ENCODE peak calls at places on chromosomes 13 and 19, in four cellular contexts. J is GM12878, B is HepG2, Y is K562. N is an unnamed sample.

GRCh38 chr13:87810391-87810801 is 139.2 kb downstream of the SLITRK5 start:
- DNase-seq in J (no peak), B (peak; percentile 18), Y (no peak), N (peak; percentile 49)

GRCh38 chr19:43439183-43440063 is 24.7 kb downstream of the TEX101 start:
- DNase-seq in J (no peak), B (peak; percentile 18), Y (no peak), N (no peak)

GRCh38 chr19:46371371-46371901 is 24.5 kb downstream of the PPP5C start:
- DNase-seq in J (no peak), B (no peak), Y (no peak), N (no peak)

GRCh38 chr13:25406377-25406776 is 34.6 kb downstream of the ATP8A2 start:
- DNase-seq in J (no peak), B (peak; percentile 13), Y (peak; percentile 38), N (peak; percentile 13)

GRCh38 chr19:29645911-29646310 is 19.4 kb upstream of the PLEKHF1 start:
- DNase-seq in J (no peak), B (peak; percentile 27), Y (peak; percentile 52), N (no peak)

GRCh38 chr19:50414850-50415660 is 3.7 kb upstream of the SPIB start:
- DNase-seq in J (no peak), B (peak; percentile 33), Y (peak; percentile 92), N (peak; percentile 95)

GRCh38 chr19:11401808-11402543 is 17.1 kb downstream of the RGL3 start:
- DNase-seq in J (no peak), B (no peak), Y (no peak), N (no peak)

GRCh38 chr19:18009412-18010066 is 1.6 kb downstream of the ARRDC2 start:
- DNase-seq in J (no peak), B (peak; percentile 64), Y (no peak), N (no peak)

GRCh38 chr19:39154626-39155100 is 29.1 kb downstream of the PAK4 start:
- DNase-seq in J (no peak), B (no peak), Y (peak; percentile 77), N (peak; percentile 56)

GRCh38 chr19:39705578-39706188 is 1.4 kb downstream of the LGALS14 start:
- DNase-seq in J (no peak), B (no peak), Y (no peak), N (no peak)

GRCh38 chr19:49555600-49556411 is 24.6 kb downstream of the NOSIP start:
- DNase-seq in J (no peak), B (no peak), Y (peak; percentile 86), N (peak; percentile 95)

GRCh38 chr13:42039946-42040729 is 8.3 kb upstream of the DGKH start:
- DNase-seq in J (peak; percentile 25), B (no peak), Y (peak; percentile 83), N (peak; percentile 73)

GRCh38 chr19:36032251-36033104 is at the start of gene CLIP3:
- DNase-seq in J (no peak), B (no peak), Y (no peak), N (peak; percentile 81)

GRCh38 chr13:111620586-111620985 is 300.1 kb downstream of the TEX29 start:
- DNase-seq in J (no peak), B (no peak), Y (no peak), N (no peak)

GRCh38 chr19:53621885-53622710 is 9.7 kb upstream of the DPRX start:
- DNase-seq in J (no peak), B (peak; percentile 56), Y (no peak), N (no peak)

GRCh38 chr13:113842336-113843062 is 21.4 kb downstream of the GAS6 start:
- DNase-seq in J (no peak), B (no peak), Y (no peak), N (no peak)

GRCh38 chr13:106530907-106531520 is 4.4 kb downstream of the EFNB2 start:
- DNase-seq in J (no peak), B (no peak), Y (no peak), N (no peak)

GRCh38 chr19:32675720-32676185 is at the start of gene RGS9BP:
- DNase-seq in J (no peak), B (peak; percentile 36), Y (peak; percentile 71), N (peak; percentile 65)

GRCh38 chr19:17448190-17448967 is at the start of gene TMEM221:
- DNase-seq in J (no peak), B (no peak), Y (peak; percentile 65), N (peak; percentile 78)

GRCh38 chr13:31015207-31015606 is 82.8 kb downstream of the TEX26 start:
- DNase-seq in J (no peak), B (no peak), Y (no peak), N (no peak)

GRCh38 chr19:13841339-13842293 is 35.3 kb upstream of the NANOS3 start:
- DNase-seq in J (no peak), B (no peak), Y (peak; percentile 37), N (no peak)

GRCh38 chr13:94318418-94318817 is 161.1 kb downstream of the DCT start:
- DNase-seq in J (no peak), B (no peak), Y (no peak), N (no peak)

GRCh38 chr13:35599385-35599784 is 122.9 kb upstream of the MAB21L1 start:
- DNase-seq in J (no peak), B (no peak), Y (no peak), N (no peak)

GRCh38 chr13:95660981-95661581 is 15.9 kb upstream of the DNAJC3 start:
- DNase-seq in J (no peak), B (peak; percentile 51), Y (peak; percentile 41), N (no peak)

GRCh38 chr13:83333614-83334388 is 548.5 kb downstream of the SLITRK1 start:
- DNase-seq in J (no peak), B (no peak), Y (no peak), N (no peak)

GRCh38 chr19:1446713-1447564 is 3.0 kb upstream of the APC2 start:
- DNase-seq in J (no peak), B (no peak), Y (peak; percentile 57), N (peak; percentile 58)

GRCh38 chr19:55526216-55527196 is 10.4 kb downstream of the SBK2 start:
- DNase-seq in J (no peak), B (peak; percentile 31), Y (no peak), N (no peak)

GRCh38 chr19:43501661-43502418 is 2.7 kb downstream of the PHLDB3 start:
- DNase-seq in J (no peak), B (no peak), Y (no peak), N (peak; percentile 84)

GRCh38 chr19:18457478-18458331 is 19.8 kb upstream of the ISYNA1 start:
- DNase-seq in J (no peak), B (no peak), Y (no peak), N (no peak)

GRCh38 chr13:50801087-50801931 is 42.2 kb downstream of the DLEU7 start:
- DNase-seq in J (peak; percentile 69), B (peak; percentile 57), Y (peak; percentile 71), N (peak; percentile 65)

GRCh38 chr19:6378036-6378435 is 2.3 kb upstream of the PSPN start:
- DNase-seq in J (no peak), B (no peak), Y (no peak), N (no peak)
- TF ChIP-seq CREM in J (no peak), B (no peak), Y (no peak), N (no peak)

GRCh38 chr13:72521965-72522661 is 205.3 kb downstream of the MZT1 start:
- DNase-seq in J (no peak), B (no peak), Y (no peak), N (no peak)
- TF ChIP-seq CREM in J (no peak), B (no peak), Y (no peak), N (no peak)

DNA sequence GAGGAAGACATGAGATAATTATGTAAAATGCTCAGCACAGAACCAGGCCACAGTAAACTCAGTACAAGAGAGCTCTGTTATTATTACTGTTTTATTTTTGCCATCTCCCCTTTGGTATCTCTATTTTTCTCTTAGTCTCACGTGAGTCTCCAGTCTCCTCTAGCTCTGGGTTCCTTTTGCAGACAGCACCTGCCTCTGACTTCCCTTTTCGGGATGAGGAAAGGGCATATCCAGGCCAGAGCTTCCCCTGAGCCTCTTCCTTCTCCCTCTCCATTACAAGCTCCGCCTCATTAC is 6.1 kb upstream of the CNFN start:
- DNase-seq in J (no peak), B (no peak), Y (peak; percentile 61), N (no peak)
- TF ChIP-seq CREM in J (no peak), B (no peak), Y (no peak), N (no peak)

DNA sequence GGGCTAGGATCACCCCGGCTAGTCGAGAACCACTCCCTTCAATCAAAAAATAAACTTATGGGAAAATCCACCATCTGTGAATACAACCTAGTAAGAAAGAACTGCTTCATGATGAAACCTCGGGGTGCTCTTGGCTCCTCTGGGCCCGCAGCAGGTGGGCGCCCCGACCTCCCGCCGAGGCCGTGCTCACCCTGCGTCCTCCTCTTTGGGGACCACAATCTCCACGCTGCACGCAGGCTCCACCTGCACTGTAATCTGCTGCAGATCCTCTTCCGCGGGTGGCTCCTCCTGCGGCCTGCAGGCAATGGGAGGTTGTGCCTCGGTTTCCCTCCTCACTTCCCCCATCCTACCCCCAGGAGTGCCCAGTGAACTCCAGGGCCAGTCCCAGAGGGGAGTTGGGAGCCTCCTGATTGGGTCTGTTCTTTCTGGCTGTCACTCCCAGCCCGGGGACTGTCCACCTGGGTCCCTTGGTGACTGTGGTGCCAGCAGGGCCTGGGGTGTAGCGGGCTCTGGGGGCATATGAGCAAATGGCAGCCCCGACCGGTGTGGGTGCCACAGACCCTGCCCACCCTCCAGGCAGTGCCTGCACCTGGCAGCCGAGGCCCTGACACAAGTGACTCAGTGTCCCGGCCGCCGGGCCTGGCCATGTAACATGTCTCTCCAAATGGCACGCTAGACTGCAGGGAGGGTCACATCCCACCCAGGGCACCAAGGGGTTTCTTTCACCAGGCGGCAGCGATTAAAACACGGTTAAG is 15.1 kb upstream of the CACTIN start:
- DNase-seq in J (no peak), B (no peak), Y (no peak), N (no peak)
- TF ChIP-seq CREM in J (no peak), B (no peak), Y (no peak), N (no peak)

GRCh38 chr13:80574113-80574512 is 233.2 kb upstream of the SPRY2 start:
- DNase-seq in J (no peak), B (no peak), Y (no peak), N (no peak)
- TF ChIP-seq CREM in J (no peak), B (no peak), Y (no peak), N (no peak)

GRCh38 chr13:76976929-76977328 is 15.0 kb upstream of the CLN5 start:
- DNase-seq in J (no peak), B (no peak), Y (no peak), N (no peak)

GRCh38 chr13:76974618-76974975 is 17.3 kb upstream of the CLN5 start:
- DNase-seq in J (no peak), B (no peak), Y (no peak), N (no peak)

GRCh38 chr13:76973920-76974617 is 17.8 kb upstream of the CLN5 start:
- DNase-seq in J (no peak), B (no peak), Y (no peak), N (no peak)

GRCh38 chr13:76975863-76976262 is 16.0 kb upstream of the CLN5 start:
- DNase-seq in J (no peak), B (no peak), Y (no peak), N (no peak)

DNA sequence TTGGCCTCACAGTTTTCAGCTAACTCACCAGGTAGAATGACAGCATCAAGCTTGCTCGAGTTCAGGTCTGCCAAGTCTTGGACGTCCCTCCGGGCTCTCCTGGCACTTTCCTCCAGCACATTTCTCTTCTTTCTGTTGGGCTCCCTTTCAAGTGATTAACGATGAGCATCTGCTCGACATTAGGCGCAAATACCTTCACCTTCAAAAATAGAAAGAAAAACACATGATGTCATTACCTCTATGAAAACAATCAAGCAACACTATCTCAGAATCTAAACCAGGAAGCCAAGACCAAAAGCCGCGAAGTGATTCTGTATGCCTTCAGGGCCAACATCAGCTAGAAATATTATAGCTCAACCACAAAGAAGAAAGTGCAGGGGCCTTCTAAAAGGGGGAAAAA is 15.4 kb upstream of the CLN5 start:
- DNase-seq in J (no peak), B (no peak), Y (no peak), N (no peak)
- TF ChIP-seq CREM in J (no peak), B (no peak), Y (no peak), N (no peak)